ENCODE peak calls at places on chromosomes 3 and 15, in six cellular contexts. P is progenitor cell of endocrine pancreas, M is upper lobe of right lung, H is endothelial cell, D is NCI-H460, R is amygdala. S is an unnamed sample.

GRCh38 chr15:40048155-40048792 is 9.3 kb upstream of the SRP14 start:
- DNase-seq in P (no peak), M (no peak), R (no peak), H (no peak), D (no peak), S (no peak)

GRCh38 chr3:151864423-151865101 is 8.9 kb upstream of the SUCNR1 start:
- DNase-seq in H (no peak), R (no peak), M (no peak), D (peak; percentile 35), P (no peak), S (no peak)

GRCh38 chr3:170410428-170411029 is 8.1 kb upstream of the CLDN11 start:
- DNase-seq in D (peak; percentile 16), R (no peak), M (no peak), H (no peak), P (no peak), S (no peak)

GRCh38 chr15:79380755-79381499 is 51.2 kb upstream of the MINAR1 start:
- DNase-seq in M (peak; percentile 78), R (peak; percentile 33), D (peak; percentile 62), P (peak; percentile 73), H (peak; percentile 82), S (peak; percentile 77)

GRCh38 chr3:158810823-158811425 is 9.1 kb downstream of the MFSD1 start:
- DNase-seq in P (no peak), H (no peak), M (no peak), D (no peak), R (no peak), S (no peak)

GRCh38 chr15:25860885-25861866 is 2.0 kb downstream of the ATP10A start:
- DNase-seq in M (no peak), P (no peak), H (no peak), D (no peak), R (no peak), S (no peak)

GRCh38 chr3:52507359-52507758 is 12.2 kb downstream of the STAB1 start:
- DNase-seq in P (no peak), R (no peak), M (no peak), D (no peak), H (no peak), S (no peak)

GRCh38 chr15:79970921-79971434 is at the start of gene BCL2A1:
- DNase-seq in P (no peak), D (no peak), H (no peak), M (no peak), R (no peak), S (peak; percentile 49)

GRCh38 chr15:38088971-38089370 is 154.5 kb downstream of the TMCO5A start:
- DNase-seq in H (no peak), R (no peak), D (no peak), P (no peak), M (no peak), S (no peak)

GRCh38 chr3:100993309-100993708 is at the start of gene ABI3BP:
- DNase-seq in P (no peak), H (peak; percentile 6), M (peak; percentile 70), R (no peak), D (peak; percentile 12), S (peak; percentile 54)

GRCh38 chr3:105610473-105610872 is 243.8 kb downstream of the ALCAM start:
- DNase-seq in M (no peak), D (no peak), H (no peak), R (no peak), P (no peak), S (no peak)

GRCh38 chr3:129597792-129598381 is 8.6 kb downstream of the PLXND1 start:
- DNase-seq in M (no peak), R (peak; percentile 23), D (no peak), P (no peak), H (no peak), S (no peak)

GRCh38 chr3:52311567-52312119 is 4.5 kb upstream of the DNAH1 start:
- DNase-seq in H (no peak), M (no peak), D (no peak), P (no peak), R (no peak), S (no peak)

GRCh38 chr3:120331071-120331470 is 18.1 kb downstream of the LRRC58 start:
- DNase-seq in P (no peak), D (no peak), H (no peak), R (no peak), M (no peak), S (no peak)

GRCh38 chr3:186515115-186515514 is 29.1 kb downstream of the CRYGS start:
- DNase-seq in H (no peak), P (no peak), M (no peak), D (no peak), R (no peak), S (no peak)

GRCh38 chr15:39411102-39411989 is 169.5 kb upstream of the THBS1 start:
- DNase-seq in R (no peak), D (no peak), P (no peak), H (no peak), M (no peak), S (no peak)

GRCh38 chr3:5739949-5740348 is 552.4 kb downstream of the EDEM1 start:
- DNase-seq in M (no peak), R (no peak), P (no peak), H (no peak), D (no peak), S (no peak)

GRCh38 chr15:69468241-69469121 is 15.9 kb downstream of the RPLP1 start:
- DNase-seq in H (no peak), M (peak; percentile 78), R (no peak), D (no peak), P (no peak), S (no peak)

GRCh38 chr3:111943533-111943932 is 35.3 kb upstream of the ABHD10 start:
- DNase-seq in M (no peak), H (no peak), P (no peak), R (no peak), D (no peak), S (no peak)

GRCh38 chr3:54939591-54940300 is 11.9 kb upstream of the LRTM1 start:
- DNase-seq in R (no peak), M (no peak), P (no peak), D (no peak), H (no peak), S (no peak)

GRCh38 chr3:184322731-184323487 is 8.5 kb downstream of the EIF4G1 start:
- DNase-seq in H (no peak), P (no peak), D (no peak), M (no peak), R (no peak), S (peak; percentile 87)

GRCh38 chr3:57298041-57298440 is 5.6 kb upstream of the ASB14 start:
- DNase-seq in P (no peak), H (no peak), D (peak; percentile 6), M (no peak), R (no peak), S (no peak)

GRCh38 chr3:169515132-169515531 is 148.4 kb downstream of the MECOM start:
- DNase-seq in P (no peak), M (no peak), H (no peak), R (no peak), D (no peak), S (no peak)

GRCh38 chr3:25713316-25713967 is 48.7 kb upstream of the TOP2B start:
- DNase-seq in D (no peak), P (no peak), H (no peak), M (no peak), R (no peak), S (no peak)

GRCh38 chr15:50774450-50774849 is 8.9 kb upstream of the SPPL2A start:
- DNase-seq in M (no peak), P (no peak), D (no peak), H (no peak), R (no peak), S (no peak)

GRCh38 chr15:83486363-83486762 is 39.2 kb downstream of the SH3GL3 start:
- DNase-seq in P (no peak), H (no peak), M (no peak), R (no peak), D (no peak), S (no peak)

GRCh38 chr15:96457852-96458251 is 127.4 kb downstream of the NR2F2 start:
- DNase-seq in D (no peak), M (no peak), R (no peak), H (no peak), P (no peak), S (no peak)

GRCh38 chr3:141000691-141001090 is 50.5 kb upstream of the SPSB4 start:
- DNase-seq in P (no peak), R (no peak), H (no peak), M (no peak), D (no peak), S (no peak)

GRCh38 chr3:63625161-63625560 is 27.3 kb upstream of the SNTN start:
- DNase-seq in R (no peak), P (no peak), H (no peak), M (no peak), D (no peak), S (no peak)

GRCh38 chr3:185087419-185087818 is 65.4 kb downstream of the C3orf70 start:
- DNase-seq in R (no peak), P (no peak), D (no peak), H (no peak), M (no peak), S (no peak)

GRCh38 chr3:186451371-186451770 is 89.3 kb upstream of the DGKG start:
- DNase-seq in P (no peak), M (no peak), D (no peak), H (no peak), R (no peak), S (no peak)

GRCh38 chr3:83403927-83404326 is 1554.9 kb upstream of the CADM2 start:
- DNase-seq in M (no peak), H (no peak), P (no peak), D (no peak), R (no peak), S (no peak)

GRCh38 chr3:100268986-100269385 is 8.2 kb downstream of the TBC1D23 start:
- DNase-seq in R (no peak), P (no peak), D (no peak), H (no peak), M (no peak), S (no peak)

GRCh38 chr15:75640483-75641175 is 605 bp upstream of the IMP3 start:
- DNase-seq in M (peak; percentile 80), H (no peak), D (peak; percentile 48), R (no peak), P (no peak), S (peak; percentile 65)

GRCh38 chr3:13535905-13536304 is 13.0 kb upstream of the FBLN2 start:
- DNase-seq in R (no peak), D (no peak), H (no peak), M (no peak), P (no peak), S (no peak)

GRCh38 chr3:140351466-140351865 is 326.4 kb upstream of the TRIM42 start:
- DNase-seq in P (no peak), H (no peak), R (no peak), M (no peak), D (no peak), S (no peak)

GRCh38 chr3:89261673-89262072 is 154.3 kb downstream of the EPHA3 start:
- DNase-seq in D (no peak), H (no peak), P (no peak), M (no peak), R (no peak), S (no peak)

GRCh38 chr15:74795961-74796625 is 14.2 kb downstream of the CSK start:
- DNase-seq in M (no peak), D (no peak), R (no peak), H (no peak), P (no peak), S (no peak)